ENCODE peak calls at places on chromosomes 13 and 19, in eight cellular contexts. N, R, W, E, J, Q, Z and F are unnamed samples.

GRCh38 chr13:99197257-99197651 is 3.4 kb upstream of the UBAC2 start:
- DNase-seq in N (no peak), R (no peak), W (no peak), E (no peak), J (peak), Q (no peak), Z (no peak), F (no peak)

GRCh38 chr19:16226184-16226591 is 28.5 kb downstream of the AP1M1 start:
- DNase-seq in N (no peak), R (no peak), W (no peak), E (no peak), J (no peak), Q (no peak), Z (peak), F (no peak)

GRCh38 chr13:43180837-43181236 is 157.5 kb downstream of the DNAJC15 start:
- DNase-seq in N (no peak), R (no peak), W (no peak), E (no peak), J (no peak), Q (no peak), Z (no peak), F (no peak)

GRCh38 chr19:23882493-23882892 is 32.2 kb upstream of the ZNF726 start:
- DNase-seq in N (peak), R (no peak), W (no peak), E (no peak), J (no peak), Q (no peak), Z (no peak), F (no peak)

GRCh38 chr13:20227730-20228129 is 4.4 kb downstream of the GJB6 start:
- DNase-seq in N (no peak), R (no peak), W (no peak), E (no peak), J (no peak), Q (no peak), Z (no peak), F (no peak)

GRCh38 chr13:96730676-96731075 is 263.6 kb downstream of the OXGR1 start:
- DNase-seq in N (no peak), R (no peak), W (no peak), E (no peak), J (no peak), Q (no peak), Z (no peak), F (peak)

GRCh38 chr19:56314018-56314583 is 538 bp downstream of the ZSCAN5A start:
- DNase-seq in N (no peak), R (no peak), W (no peak), E (peak), J (no peak), Q (no peak), Z (peak), F (no peak)

GRCh38 chr19:36182612-36183454 is 30.6 kb upstream of the COX7A1 start:
- DNase-seq in N (peak), R (no peak), W (no peak), E (no peak), J (no peak), Q (no peak), Z (no peak), F (peak)